ENCODE peak calls at places on chromosomes 6 and 20, in four cellular contexts. L is heart left ventricle, Y is adrenal gland, I is IMR-90. O is an unnamed sample.

GRCh38 chr6:125142614-125143013 is 11.0 kb upstream of the TPD52L1 start:
- DNase-seq in L (no peak), Y (no peak), I (peak; percentile 11), O (no peak)

GRCh38 chr6:127634178-127634577 is 57.2 kb downstream of the C6orf58 start:
- DNase-seq in L (no peak), Y (no peak), I (no peak), O (no peak)

GRCh38 chr6:151067684-151068596 is 171.8 kb upstream of the AKAP12 start:
- DNase-seq in L (peak; percentile 75), Y (peak; percentile 67), I (peak; percentile 97), O (no peak)

GRCh38 chr20:3189561-3190131 is 14.8 kb downstream of the DDRGK1 start:
- DNase-seq in L (no peak), Y (no peak), I (no peak), O (no peak)

GRCh38 chr6:12083763-12084162 is 71.7 kb downstream of the HIVEP1 start:
- DNase-seq in L (no peak), Y (no peak), I (no peak), O (no peak)

GRCh38 chr20:10476319-10476724 is 41.2 kb downstream of the SLX4IP start:
- DNase-seq in L (no peak), Y (peak; percentile 32), I (peak; percentile 51), O (no peak)

GRCh38 chr6:52571099-52571755 is 5.6 kb downstream of the TRAM2 start:
- DNase-seq in L (no peak), Y (no peak), I (no peak), O (no peak)

GRCh38 chr20:16539280-16539679 is 34.0 kb downstream of the KIF16B start:
- DNase-seq in L (no peak), Y (no peak), I (peak; percentile 9), O (no peak)

GRCh38 chr20:41044409-41045062 is 15.9 kb downstream of the TOP1 start:
- DNase-seq in L (no peak), Y (no peak), I (no peak), O (no peak)

GRCh38 chr6:137764464-137764863 is 102.6 kb upstream of the TNFAIP3 start:
- DNase-seq in L (no peak), Y (no peak), I (peak; percentile 83), O (no peak)

GRCh38 chr20:57503035-57503658 is 21.8 kb downstream of the CTCFL start:
- DNase-seq in L (peak; percentile 37), Y (peak; percentile 25), I (no peak), O (peak; percentile 70)

GRCh38 chr6:134035823-134036296 is 16.6 kb downstream of the SLC2A12 start:
- DNase-seq in L (no peak), Y (no peak), I (peak; percentile 64), O (no peak)

GRCh38 chr6:11430036-11430435 is 107.5 kb upstream of the TMEM170B start:
- DNase-seq in L (no peak), Y (no peak), I (no peak), O (no peak)

GRCh38 chr6:117613920-117614535 is 11.7 kb upstream of the GOPC start:
- DNase-seq in L (no peak), Y (no peak), I (no peak), O (no peak)

GRCh38 chr6:137123078-137123477 is 50.4 kb downstream of the IL22RA2 start:
- DNase-seq in L (no peak), Y (no peak), I (no peak), O (no peak)

GRCh38 chr6:52512199-52512598 is 64.7 kb downstream of the TRAM2 start:
- DNase-seq in L (peak; percentile 59), Y (peak; percentile 65), I (peak; percentile 88), O (no peak)

DNA sequence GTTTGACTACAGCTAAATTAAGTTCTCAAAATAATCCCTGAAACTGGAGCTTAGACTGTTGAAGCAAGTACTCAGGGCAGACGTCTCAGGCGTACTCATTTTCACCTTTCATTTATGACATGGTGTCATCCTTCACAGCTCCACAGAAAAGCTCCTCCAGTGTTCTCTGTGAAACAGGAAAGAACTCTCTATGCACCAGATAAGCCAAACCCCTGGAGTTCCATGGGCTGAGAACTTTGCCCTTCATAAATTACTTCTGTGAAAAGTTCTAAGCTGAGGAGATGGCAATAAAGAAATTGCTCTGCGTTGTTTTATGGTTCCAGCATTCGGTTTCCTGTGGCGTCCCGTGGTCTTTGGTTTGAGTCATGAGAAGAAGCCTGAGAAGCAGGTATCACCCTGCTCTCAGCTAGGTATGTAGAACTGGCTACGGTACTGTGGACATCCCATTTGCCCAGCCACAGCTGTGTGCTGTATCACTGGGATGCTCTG is 20.2 kb upstream of the RREB1 start:
- DNase-seq in L (no peak), Y (no peak), I (no peak), O (no peak)
- H3K4me3 ChIP-seq in L (peak overlapping the region; percentile 52), Y (peak overlapping the region; percentile 33), I (no peak overlapping the region), O (no peak overlapping the region)

GRCh38 chr6:167827588-167828324 is 1.0 kb downstream of the AFDN start:
- DNase-seq in L (peak; percentile 63), Y (peak; percentile 71), I (peak; percentile 18), O (peak; percentile 88)
- TF ChIP-seq CTCF in L (no peak), Y (no peak), I (no peak), O (no peak)

GRCh38 chr6:47240277-47240890 is 69.3 kb downstream of the TNFRSF21 start:
- DNase-seq in L (no peak), Y (no peak), I (no peak), O (no peak)

GRCh38 chr6:47245745-47246371 is 63.8 kb downstream of the TNFRSF21 start:
- DNase-seq in L (no peak), Y (peak; percentile 13), I (no peak), O (no peak)

GRCh38 chr6:47241742-47242482 is 67.8 kb downstream of the TNFRSF21 start:
- DNase-seq in L (no peak), Y (no peak), I (no peak), O (no peak)

GRCh38 chr6:47246556-47246955 is 63.1 kb downstream of the TNFRSF21 start:
- DNase-seq in L (no peak), Y (no peak), I (no peak), O (no peak)

DNA sequence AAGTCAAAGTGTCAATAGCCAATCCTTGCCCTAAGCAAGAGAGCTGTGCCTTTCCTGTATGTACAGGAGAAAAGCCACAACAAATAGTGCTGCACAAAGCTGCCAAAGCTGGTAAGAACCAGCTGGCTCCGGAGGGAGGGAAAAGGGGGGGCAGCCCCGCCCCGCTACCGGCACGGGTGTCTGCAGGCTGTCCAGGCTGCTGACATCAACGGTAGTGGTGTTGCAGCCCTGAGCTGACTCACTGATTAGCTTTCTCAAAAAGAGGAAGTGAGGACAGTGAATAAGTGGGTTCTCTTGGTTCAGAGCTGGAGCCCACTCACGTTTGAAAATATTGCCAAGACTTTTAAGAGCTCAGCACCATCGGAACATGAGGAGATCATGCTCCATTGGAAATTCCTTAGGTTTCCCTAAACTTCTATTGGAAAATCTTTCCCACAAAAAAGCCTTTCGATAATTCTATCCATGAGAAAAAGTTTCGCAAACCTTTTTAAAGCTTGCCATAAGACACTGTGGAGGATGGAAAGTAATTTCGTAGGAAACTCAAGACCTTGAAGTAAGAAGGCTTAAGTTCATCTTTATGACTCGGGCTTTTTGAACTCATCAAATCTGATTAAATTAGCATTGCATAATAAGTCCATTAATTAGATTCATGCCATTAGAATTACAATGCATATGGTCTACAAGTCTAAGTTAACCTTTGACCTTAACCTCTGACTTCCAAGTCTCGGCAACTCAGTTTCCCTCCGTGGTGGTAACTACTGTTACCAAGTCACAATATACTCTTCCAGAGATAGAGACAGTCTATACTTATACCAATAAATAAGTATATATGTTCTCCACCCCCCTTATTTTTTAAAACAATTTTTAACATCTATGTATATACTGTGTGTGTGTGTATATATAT is 67.0 kb downstream of the TNFRSF21 start:
- DNase-seq in L (peak; percentile 92), Y (peak; percentile 75), I (peak; percentile 90), O (peak; percentile 81)
- TF ChIP-seq POLR2A in L (no peak), Y (no peak), I (no peak), O (no peak)

GRCh38 chr20:4811661-4812181 is 90.0 kb downstream of the PRND start:
- DNase-seq in L (peak; percentile 81), Y (peak; percentile 74), I (no peak), O (peak; percentile 94)
- H3K4me3 ChIP-seq in L (peak overlapping the region; percentile 58), Y (no peak overlapping the region), I (no peak overlapping the region), O (no peak overlapping the region)

GRCh38 chr6:160790028-160790792 is 88.2 kb downstream of the PLG start:
- DNase-seq in L (no peak), Y (peak; percentile 5), I (no peak), O (no peak)

GRCh38 chr6:160791981-160792418 is 90.0 kb downstream of the PLG start:
- DNase-seq in L (no peak), Y (no peak), I (no peak), O (no peak)

GRCh38 chr6:160788806-160789205 is 86.8 kb downstream of the PLG start:
- DNase-seq in L (no peak), Y (no peak), I (no peak), O (no peak)

GRCh38 chr6:160791459-160791858 is 89.4 kb downstream of the PLG start:
- DNase-seq in L (no peak), Y (no peak), I (no peak), O (no peak)

DNA sequence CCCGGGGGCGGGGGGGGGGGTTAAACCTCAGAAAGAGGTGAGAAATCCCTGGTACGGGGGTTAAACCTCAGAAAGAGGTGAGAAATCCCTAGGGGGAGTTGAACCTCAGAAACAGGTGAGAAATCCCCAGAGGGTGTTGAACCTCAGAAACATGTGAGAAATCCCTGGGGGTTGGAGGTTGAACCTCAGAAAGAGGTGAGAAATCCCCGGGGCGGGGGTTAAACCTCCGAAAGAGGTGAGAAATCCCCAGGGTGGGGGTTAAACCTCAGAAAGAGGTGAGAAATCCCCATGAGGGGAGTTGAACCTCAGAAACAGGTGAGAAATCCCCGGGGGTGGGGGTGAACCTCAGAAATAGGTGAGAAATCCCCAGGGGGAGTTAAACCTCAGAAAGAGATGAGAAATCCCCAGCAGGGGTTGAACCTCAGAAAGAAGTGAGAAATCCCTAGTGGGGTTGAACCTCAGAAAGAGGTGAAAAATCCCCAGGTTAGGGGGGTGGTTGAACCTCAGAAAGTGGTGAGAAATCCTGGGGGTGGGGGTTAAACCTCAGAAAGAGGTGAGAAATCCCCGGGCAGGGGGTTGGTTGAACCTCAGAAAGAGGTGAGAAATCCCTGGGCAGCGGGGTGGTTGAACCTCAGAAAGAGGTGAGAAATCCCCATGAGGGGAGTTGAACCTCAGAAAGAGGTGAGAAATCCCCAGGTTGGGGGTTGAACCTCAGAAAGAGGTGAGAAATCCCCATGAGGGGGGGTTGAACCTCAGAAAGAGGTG is 87.4 kb downstream of the PLG start:
- DNase-seq in L (no peak), Y (no peak), I (no peak), O (no peak)
- TF ChIP-seq CTCF in L (no peak), Y (no peak), I (no peak), O (no peak)

GRCh38 chr6:79510707-79511106 is 26.5 kb downstream of the LCA5 start:
- DNase-seq in L (no peak), Y (no peak), I (no peak), O (no peak)

GRCh38 chr6:79518850-79519249 is 18.4 kb downstream of the LCA5 start:
- DNase-seq in L (no peak), Y (no peak), I (no peak), O (no peak)

GRCh38 chr6:79512014-79512413 is 25.2 kb downstream of the LCA5 start:
- DNase-seq in L (no peak), Y (no peak), I (no peak), O (no peak)

GRCh38 chr6:79515436-79515835 is 21.8 kb downstream of the LCA5 start:
- DNase-seq in L (no peak), Y (no peak), I (no peak), O (no peak)

GRCh38 chr6:79513111-79513510 is 24.1 kb downstream of the LCA5 start:
- DNase-seq in L (no peak), Y (no peak), I (no peak), O (no peak)
- TF ChIP-seq POLR2A in L (no peak), Y (no peak), I (no peak), O (no peak)